ENCODE peak calls at places on chromosomes 12 and 14, in five cellular contexts. V is IMR-90, R is HepG2, H is GM12878, N is SK-N-SH. J is an unnamed sample.

GRCh38 chr12:47833591-47834012 is 13.9 kb upstream of the HDAC7 start:
- DNase-seq in H (no peak), N (no peak), V (no peak), R (no peak), J (no peak)

GRCh38 chr14:84544486-84544885 is 985.5 kb upstream of the FLRT2 start:
- DNase-seq in H (no peak), R (no peak), V (no peak), N (no peak), J (no peak)

GRCh38 chr12:38903596-38903995 is 1.8 kb downstream of the CPNE8 start:
- DNase-seq in R (no peak), H (no peak), N (no peak), V (no peak), J (peak)

GRCh38 chr14:25537846-25538455 is 488.0 kb upstream of the STXBP6 start:
- DNase-seq in N (peak), H (no peak), V (no peak), R (peak), J (peak)

GRCh38 chr14:91323671-91324605 is 79.4 kb upstream of the GPR68 start:
- DNase-seq in R (peak), V (peak), H (peak), N (peak), J (peak)

GRCh38 chr14:75725481-75725880 is 64.4 kb downstream of the TTLL5 start:
- DNase-seq in V (peak), N (no peak), H (no peak), R (no peak), J (no peak)

GRCh38 chr12:62631531-62632520 is 165.2 kb downstream of the MON2 start:
- DNase-seq in V (peak), H (no peak), N (peak), R (peak), J (no peak)

GRCh38 chr14:76777721-76778120 is 16.5 kb downstream of the VASH1 start:
- DNase-seq in H (no peak), R (no peak), V (no peak), N (no peak), J (no peak)

GRCh38 chr14:80024417-80024816 is 186.9 kb downstream of the DIO2 start:
- DNase-seq in R (no peak), N (no peak), V (no peak), H (no peak), J (no peak)

GRCh38 chr14:99277534-99277933 is 5.5 kb upstream of the BCL11B start:
- DNase-seq in V (no peak), N (no peak), R (no peak), H (no peak), J (no peak)

GRCh38 chr12:50017653-50018052 is 7.6 kb downstream of the RACGAP1 start:
- DNase-seq in V (peak), R (no peak), H (no peak), N (no peak), J (no peak)

GRCh38 chr14:92846162-92846897 is 52.2 kb downstream of the GOLGA5 start:
- DNase-seq in R (no peak), N (no peak), V (peak), H (peak), J (no peak)

GRCh38 chr12:85065816-85066482 is 29.8 kb downstream of the LRRIQ1 start:
- DNase-seq in N (peak), R (no peak), V (no peak), H (no peak), J (no peak)

GRCh38 chr12:64796205-64796845 is 28.1 kb upstream of the TBC1D30 start:
- DNase-seq in H (no peak), N (peak), V (peak), R (peak), J (peak)

GRCh38 chr14:76051717-76052459 is 66.3 kb downstream of the IFT43 start:
- DNase-seq in N (no peak), H (no peak), V (no peak), R (no peak), J (no peak)

GRCh38 chr14:20415723-20416622 is 2.7 kb upstream of the TEP1 start:
- DNase-seq in N (peak), H (peak), V (peak), R (peak), J (peak)

GRCh38 chr12:89019439-89020120 is 332.7 kb downstream of the DUSP6 start:
- DNase-seq in H (peak), N (peak), V (peak), R (peak), J (peak)

GRCh38 chr12:126784328-126784921 is 1482.5 kb upstream of the TMEM132C start:
- DNase-seq in V (no peak), N (peak), R (peak), H (no peak), J (peak)

GRCh38 chr14:68978550-68978911 is 571 bp downstream of the ACTN1 start:
- DNase-seq in V (no peak), H (no peak), N (peak), R (no peak), J (peak)

GRCh38 chr12:20372326-20373097 is 4.2 kb downstream of the PDE3A start:
- DNase-seq in V (no peak), N (no peak), R (no peak), H (no peak), J (no peak)

GRCh38 chr14:85534435-85534834 is 4.5 kb downstream of the FLRT2 start:
- DNase-seq in V (peak), R (no peak), H (no peak), N (no peak), J (no peak)

GRCh38 chr12:112664569-112664968 is 127.0 kb upstream of the RPH3A start:
- DNase-seq in H (no peak), V (no peak), N (no peak), R (no peak), J (peak)

GRCh38 chr14:53330441-53330840 is 177.3 kb upstream of the DDHD1 start:
- DNase-seq in N (no peak), V (no peak), H (no peak), R (no peak), J (no peak)

GRCh38 chr12:15268927-15269552 is 47.8 kb upstream of the RERG start:
- DNase-seq in V (peak), N (peak), R (peak), H (no peak), J (peak)
- TF ChIP-seq MXI1 in V (no peak), N (peak), R (no peak), H (no peak), J (no peak)

DNA sequence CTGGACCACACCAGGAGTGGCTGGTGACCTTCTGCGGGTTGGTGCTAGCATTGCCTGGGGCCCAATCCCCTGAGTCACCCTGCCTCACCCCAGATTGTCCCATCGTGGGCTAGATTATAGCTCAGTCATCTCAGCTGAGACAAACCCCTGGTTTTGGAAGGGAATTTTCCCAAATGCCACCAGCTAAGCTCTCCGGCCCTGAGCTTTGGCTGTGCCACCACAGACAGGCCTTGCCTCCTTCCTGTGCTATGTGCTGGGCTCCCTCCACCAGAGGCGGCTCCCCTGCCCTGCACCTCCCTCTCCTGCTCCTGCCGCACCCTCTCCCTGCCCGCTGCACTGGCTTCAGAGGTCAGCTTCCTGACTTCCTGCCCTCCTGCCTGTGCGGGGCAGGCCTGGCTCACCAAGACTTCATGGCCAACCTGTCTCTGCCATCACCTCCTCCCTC is 196.3 kb downstream of the TSPAN9 start:
- DNase-seq in V (peak), N (no peak), R (no peak), H (no peak), J (no peak)
- TF ChIP-seq MXI1 in V (no peak), N (no peak), R (no peak), H (no peak), J (no peak)

GRCh38 chr14:102668291-102668873 is 75.9 kb downstream of the RCOR1 start:
- DNase-seq in R (no peak), V (no peak), H (no peak), N (no peak), J (no peak)
- TF ChIP-seq MXI1 in R (no peak), V (no peak), H (no peak), N (no peak), J (no peak)

GRCh38 chr12:107461222-107461980 is 224.2 kb upstream of the PWP1 start:
- DNase-seq in R (no peak), N (peak), H (no peak), V (peak), J (no peak)

GRCh38 chr12:107457536-107457935 is 228.1 kb upstream of the PWP1 start:
- DNase-seq in N (peak), R (no peak), H (no peak), V (no peak), J (no peak)

GRCh38 chr12:107458163-107458562 is 227.4 kb upstream of the PWP1 start:
- DNase-seq in V (no peak), N (no peak), H (no peak), R (no peak), J (no peak)

GRCh38 chr12:107459649-107460048 is 225.9 kb upstream of the PWP1 start:
- DNase-seq in H (no peak), N (no peak), R (no peak), V (no peak), J (no peak)

GRCh38 chr12:107458990-107459389 is 226.6 kb upstream of the PWP1 start:
- DNase-seq in N (no peak), V (no peak), R (no peak), H (no peak), J (no peak)
- TF ChIP-seq MXI1 in N (no peak), V (no peak), R (no peak), H (no peak), J (no peak)

DNA sequence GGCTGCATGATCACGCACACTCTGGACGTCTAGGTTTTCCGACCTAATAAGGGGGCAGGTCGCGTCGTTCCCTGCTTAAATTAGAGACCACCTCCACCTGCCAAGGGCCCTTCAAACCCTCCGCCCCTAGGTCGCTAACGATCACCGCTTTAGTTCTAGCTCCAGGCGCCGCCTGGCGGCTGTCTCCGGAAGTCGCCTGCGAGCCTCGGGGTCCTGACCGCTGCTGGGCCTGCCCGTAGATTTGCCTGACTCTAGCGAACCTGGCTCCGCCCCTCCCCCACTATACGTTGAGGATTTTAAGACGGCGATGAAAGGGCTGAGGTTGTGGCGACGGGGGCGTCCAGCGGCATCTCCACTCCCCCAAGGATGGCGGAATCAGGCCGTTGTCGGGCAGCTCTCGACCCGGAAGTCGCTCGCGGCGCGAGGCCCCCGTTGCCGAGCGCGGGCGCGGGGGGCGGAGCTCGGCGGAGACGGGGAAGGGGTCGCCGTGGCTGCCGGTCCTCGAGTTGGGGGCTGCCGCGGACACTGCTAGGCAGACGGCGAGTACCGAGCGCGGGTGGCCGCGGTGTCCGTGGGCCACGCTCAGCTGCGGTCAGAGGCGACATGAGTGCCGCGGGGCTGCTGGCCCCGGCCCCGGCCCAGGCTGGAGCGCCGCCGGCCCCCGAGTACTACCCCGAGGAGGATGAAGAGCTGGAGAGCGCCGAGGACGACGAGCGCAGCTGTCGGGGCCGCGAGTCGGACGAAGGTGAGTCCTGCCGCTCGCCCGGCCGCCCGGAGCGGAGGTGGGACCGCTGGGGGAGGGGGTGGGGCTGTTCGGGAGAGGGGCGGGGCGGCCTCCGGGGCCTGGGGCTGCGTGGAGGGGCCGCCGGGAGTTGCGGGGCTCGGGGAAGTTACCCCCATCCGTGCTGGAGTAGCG is at the start of gene SUDS3:
- DNase-seq in V (peak), N (peak), R (peak), H (peak), J (peak)
- TF ChIP-seq MXI1 in V (peak), N (peak), R (peak), H (peak), J (no peak)

GRCh38 chr14:50575769-50576168 is 15.8 kb downstream of the ATL1 start:
- DNase-seq in H (no peak), V (no peak), R (no peak), N (no peak), J (no peak)

GRCh38 chr14:50569714-50570274 is 9.8 kb downstream of the ATL1 start:
- DNase-seq in R (no peak), H (no peak), N (no peak), V (no peak), J (no peak)

GRCh38 chr14:50577983-50578382 is 18.0 kb downstream of the ATL1 start:
- DNase-seq in R (no peak), V (no peak), H (no peak), N (no peak), J (no peak)

DNA sequence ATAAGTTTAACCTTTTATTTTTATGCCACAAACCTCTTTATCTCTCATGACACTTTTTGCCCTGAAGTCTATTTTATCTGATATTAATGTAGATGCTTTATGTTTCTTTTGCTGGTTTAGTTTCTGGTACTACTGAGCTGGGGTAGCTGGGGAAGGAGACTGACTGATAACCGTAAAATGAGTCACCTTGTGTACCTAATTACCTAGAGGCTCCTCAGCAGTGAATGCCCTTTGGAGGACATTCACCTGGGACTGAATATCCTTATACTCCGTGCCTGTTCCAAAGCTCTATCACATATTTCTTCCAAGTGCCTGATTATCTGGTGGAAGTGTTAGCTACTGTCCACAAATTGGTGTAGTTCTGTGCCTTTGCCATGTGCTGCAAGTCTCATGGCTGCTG is 13.9 kb downstream of the ATL1 start:
- DNase-seq in R (no peak), H (no peak), V (no peak), N (no peak), J (no peak)
- TF ChIP-seq MXI1 in R (no peak), H (no peak), V (no peak), N (no peak), J (no peak)

DNA sequence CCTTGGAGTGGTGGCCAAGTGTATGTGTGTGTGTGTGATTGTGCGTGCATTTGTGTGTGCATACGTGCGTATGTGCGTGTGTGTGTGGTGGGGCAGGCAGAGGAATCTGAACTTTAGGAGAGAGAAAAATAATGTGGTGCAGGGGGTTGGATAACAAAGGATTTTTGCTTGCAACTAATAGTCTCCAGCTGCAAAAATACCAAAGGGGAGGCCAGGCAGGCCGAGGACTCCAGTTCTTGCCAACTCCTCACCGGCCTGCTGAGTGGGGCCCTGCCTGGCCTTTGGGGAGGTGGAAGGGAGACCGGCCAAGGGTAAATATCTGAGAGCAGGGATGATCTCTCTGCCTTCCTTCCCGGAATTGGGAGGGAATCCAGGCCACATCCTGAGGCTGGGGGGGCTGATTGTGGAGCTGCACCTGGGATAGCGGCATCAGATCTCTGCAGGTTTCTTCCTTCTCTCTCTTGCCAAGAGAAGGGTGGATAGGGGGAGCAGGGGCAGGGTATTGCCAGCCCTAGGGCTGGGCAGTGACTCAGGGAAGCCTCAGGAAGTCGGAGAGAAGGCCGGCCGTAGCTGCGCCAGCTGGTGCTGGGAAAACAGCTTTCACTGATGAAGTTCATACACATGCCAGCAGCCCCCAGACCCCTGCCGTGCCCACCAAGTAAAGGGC is 4.5 kb upstream of the LRP1-AS start:
- DNase-seq in V (peak), N (peak), R (no peak), H (no peak), J (no peak)
- TF ChIP-seq MXI1 in V (no peak), N (no peak), R (no peak), H (no peak), J (no peak)

GRCh38 chr12:45674583-45674982 is 54.9 kb upstream of the ARID2 start:
- DNase-seq in N (no peak), H (no peak), V (peak), R (no peak), J (no peak)
- TF ChIP-seq MXI1 in N (no peak), H (no peak), V (peak), R (no peak), J (no peak)